ENCODE peak calls at places on chromosome 20, in nine cellular contexts. S, Z, F, U, B, R, G, L and N are unnamed samples.

GRCh38 chr20:57872816-57873409 is 163.1 kb upstream of the PMEPA1 start:
- DNase-seq in S (no peak), Z (no peak), F (no peak), U (no peak), B (no peak), R (no peak), G (no peak), L (no peak), N (no peak)

GRCh38 chr20:2451939-2452732 is 18.5 kb downstream of the SNRPB start:
- DNase-seq in S (peak; percentile 69), Z (peak; percentile 84), F (peak; percentile 83), U (peak; percentile 78), B (peak; percentile 65), R (peak; percentile 61), G (peak; percentile 67), L (peak; percentile 90), N (peak; percentile 34)

GRCh38 chr20:48971956-48972355 is 50.4 kb downstream of the ARFGEF2 start:
- DNase-seq in S (no peak), Z (no peak), F (no peak), U (no peak), B (no peak), R (no peak), G (no peak), L (no peak), N (no peak)

GRCh38 chr20:12925214-12925755 is 83.5 kb upstream of the SPTLC3 start:
- DNase-seq in S (peak; percentile 44), Z (peak; percentile 88), F (peak; percentile 85), U (peak; percentile 89), B (peak; percentile 86), R (peak; percentile 79), G (peak; percentile 36), L (peak; percentile 24), N (peak; percentile 43)

GRCh38 chr20:22771706-22772105 is 187.3 kb upstream of the FOXA2 start:
- DNase-seq in S (no peak), Z (no peak), F (no peak), U (no peak), B (no peak), R (no peak), G (no peak), L (no peak), N (no peak)

GRCh38 chr20:32920530-32921298 is 62.0 kb downstream of the EFCAB8 start:
- DNase-seq in S (no peak), Z (no peak), F (no peak), U (no peak), B (no peak), R (no peak), G (no peak), L (no peak), N (no peak)

GRCh38 chr20:47854687-47855212 is 69.5 kb upstream of the SULF2 start:
- DNase-seq in S (peak; percentile 25), Z (peak; percentile 68), F (peak; percentile 87), U (peak; percentile 69), B (peak; percentile 53), R (peak; percentile 33), G (no peak), L (no peak), N (no peak)

GRCh38 chr20:48681201-48681881 is 146.5 kb downstream of the PREX1 start:
- DNase-seq in S (no peak), Z (no peak), F (no peak), U (no peak), B (no peak), R (no peak), G (no peak), L (no peak), N (no peak)

GRCh38 chr20:31637660-31638059 is at the start of gene COX4I2:
- DNase-seq in S (no peak), Z (no peak), F (no peak), U (no peak), B (no peak), R (no peak), G (peak; percentile 69), L (no peak), N (no peak)

GRCh38 chr20:43569282-43569681 is 10.5 kb downstream of the SGK2 start:
- DNase-seq in S (no peak), Z (no peak), F (no peak), U (no peak), B (no peak), R (no peak), G (no peak), L (no peak), N (no peak)

GRCh38 chr20:6583134-6583738 is 184.2 kb upstream of the BMP2 start:
- DNase-seq in S (peak; percentile 22), Z (peak; percentile 75), F (peak; percentile 85), U (peak; percentile 61), B (peak; percentile 68), R (peak; percentile 52), G (peak; percentile 33), L (peak; percentile 56), N (no peak)

GRCh38 chr20:47454298-47455132 is 47.2 kb upstream of the NCOA3 start:
- DNase-seq in S (no peak), Z (no peak), F (peak; percentile 53), U (peak; percentile 69), B (no peak), R (no peak), G (no peak), L (no peak), N (no peak)

GRCh38 chr20:32355417-32355841 is 2.7 kb upstream of the ASXL1 start:
- DNase-seq in S (no peak), Z (no peak), F (no peak), U (peak; percentile 56), B (no peak), R (no peak), G (no peak), L (no peak), N (no peak)

GRCh38 chr20:61937963-61938838 is 127.5 kb downstream of the TAF4 start:
- DNase-seq in S (no peak), Z (no peak), F (no peak), U (no peak), B (no peak), R (no peak), G (peak; percentile 13), L (no peak), N (no peak)

GRCh38 chr20:19981091-19981490 is 36.1 kb upstream of the NAA20 start:
- DNase-seq in S (no peak), Z (no peak), F (peak; percentile 57), U (no peak), B (peak; percentile 74), R (no peak), G (no peak), L (no peak), N (no peak)

GRCh38 chr20:48614593-48615274 is 213.1 kb downstream of the PREX1 start:
- DNase-seq in S (no peak), Z (no peak), F (no peak), U (no peak), B (no peak), R (no peak), G (no peak), L (no peak), N (peak; percentile 3)

DNA sequence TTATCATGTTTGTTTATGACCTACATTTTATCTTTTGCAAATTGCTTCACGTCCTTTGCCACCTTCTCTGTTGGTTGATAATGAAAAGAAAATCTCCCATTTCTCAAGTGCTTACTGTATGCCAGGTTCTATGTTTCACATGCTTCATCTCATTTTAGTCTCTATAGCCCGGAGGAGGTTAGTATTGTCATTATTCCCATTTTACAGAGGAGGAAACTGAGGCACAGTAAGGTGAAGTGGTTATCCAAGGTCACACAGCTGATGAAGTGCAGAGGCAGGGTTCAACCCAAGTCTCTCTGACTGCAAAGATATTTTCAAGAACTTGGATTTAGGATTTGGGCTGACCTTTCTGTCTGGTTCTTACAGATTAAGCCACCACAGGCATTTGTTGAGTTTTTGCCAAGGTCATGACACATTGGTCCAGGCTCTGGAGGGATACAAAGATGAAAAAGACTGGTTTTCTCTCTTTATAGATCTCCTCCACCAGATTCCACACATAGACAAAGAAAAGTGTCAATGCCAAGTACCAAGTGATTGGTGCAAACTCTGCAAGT is 20.6 kb downstream of the CNBD2 start:
- DNase-seq in S (no peak), Z (no peak), F (no peak), U (no peak), B (no peak), R (no peak), G (no peak), L (no peak), N (no peak)
- H3K27ac ChIP-seq in S (no peak overlapping the region), Z (no peak overlapping the region), F (no peak overlapping the region), U (no peak overlapping the region), B (no peak overlapping the region), R (no peak overlapping the region), G (no peak overlapping the region), L (no peak overlapping the region), N (no peak overlapping the region)

DNA sequence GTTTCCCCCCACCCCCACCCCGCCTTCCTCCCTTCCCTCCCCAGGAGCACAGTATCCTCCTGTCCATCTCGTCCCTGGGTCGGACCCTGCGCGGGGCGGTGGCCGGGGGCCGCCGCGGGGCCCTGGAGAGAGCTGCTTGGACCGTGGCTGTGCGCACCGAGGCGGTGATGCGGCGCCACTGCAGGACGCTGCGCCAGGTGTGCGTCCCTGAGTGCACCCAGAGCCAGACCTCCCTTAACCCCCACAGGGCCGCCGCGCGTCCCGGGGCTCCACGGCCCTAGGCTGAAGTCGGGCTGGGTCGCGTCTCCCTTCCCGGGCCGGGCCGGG is 2.2 kb downstream of the C20orf204 start:
- DNase-seq in S (no peak), Z (no peak), F (no peak), U (no peak), B (no peak), R (peak; percentile 44), G (no peak), L (no peak), N (no peak)
- H3K27me3 ChIP-seq in S (peaks cover 66% of the 10 kb centered on the region), Z (peaks cover 71% of the 10 kb centered on the region), F (peaks cover 10% of the 10 kb centered on the region), U (no peaks in the 10 kb centered on the region), B (peaks cover 58% of the 10 kb centered on the region), R (peaks cover 36% of the 10 kb centered on the region), G (no peaks in the 10 kb centered on the region), L (peaks cover 63% of the 10 kb centered on the region), N (peaks cover 2% of the 10 kb centered on the region)

GRCh38 chr20:39049148-39049547 is 87.0 kb downstream of the DHX35 start:
- DNase-seq in S (no peak), Z (no peak), F (no peak), U (no peak), B (no peak), R (no peak), G (no peak), L (no peak), N (no peak)
- H3K4me3 ChIP-seq in S (no peak overlapping the region), Z (no peak overlapping the region), F (no peak overlapping the region), U (peak overlapping the region; percentile 89), B (no peak overlapping the region), R (no peak overlapping the region), G (no peak overlapping the region), L (no peak overlapping the region), N (no peak overlapping the region)

DNA sequence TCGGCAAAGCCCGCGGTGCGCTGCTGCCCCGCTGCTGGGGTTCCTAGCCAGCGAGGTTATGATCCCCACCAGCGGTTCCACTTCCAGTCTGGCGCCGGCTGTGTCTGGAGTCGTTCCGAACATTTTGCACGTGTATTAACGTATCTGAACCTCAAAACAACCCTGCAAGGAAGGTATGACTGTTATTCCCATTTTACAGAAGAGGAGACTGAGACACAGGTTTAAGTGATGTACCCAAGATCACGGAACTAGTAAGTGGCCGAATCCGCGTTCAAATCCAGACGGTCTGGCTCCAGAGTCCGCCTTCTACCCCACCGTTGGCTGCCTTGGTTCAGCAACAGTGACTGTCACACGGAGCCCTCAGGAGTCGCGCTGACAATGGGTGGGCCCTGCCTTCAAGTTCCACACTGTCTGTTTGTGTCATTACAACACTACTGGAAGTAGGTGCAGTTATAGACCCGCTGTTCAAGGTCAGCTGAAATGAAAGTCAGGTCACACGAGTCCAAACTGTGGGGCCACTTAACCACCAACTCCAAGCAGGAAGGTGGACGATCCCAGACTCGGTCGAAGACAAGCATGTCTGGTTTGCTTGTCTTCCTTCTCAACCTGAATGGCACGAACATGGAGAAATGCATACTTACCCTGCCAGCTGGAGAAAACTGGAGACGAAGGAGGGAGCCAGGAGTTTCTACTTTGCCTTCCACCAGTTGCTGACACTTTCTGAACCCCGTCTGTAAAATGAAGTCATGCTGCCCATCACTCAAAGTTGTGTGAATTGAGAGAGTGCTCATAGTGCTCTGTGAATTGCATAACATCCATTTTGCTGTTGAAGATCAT is 808 bp upstream of the SRXN1 start:
- DNase-seq in S (peak; percentile 22), Z (no peak), F (no peak), U (peak; percentile 70), B (no peak), R (no peak), G (no peak), L (no peak), N (peak; percentile 43)
- H3K27ac ChIP-seq in S (peak overlapping the region; percentile 76), Z (no peak overlapping the region), F (no peak overlapping the region), U (peak overlapping the region; percentile 75), B (peak overlapping the region; percentile 27), R (no peak overlapping the region), G (peak overlapping the region; percentile 81), L (peak overlapping the region; percentile 73), N (no peak overlapping the region)